ENCODE peak calls at places on chromosomes 13 and 19, in eight cellular contexts. One of them, this sample, is unnamed. For H3K36me3, the result is how much of the 10 kb centered on the place peaks cover.

GRCh38 chr13:106700007-106700950 is 132.3 kb upstream of the ARGLU1 start:
- DNase-seq in effector memory CD4-positive, alpha-beta T cell: no peak
- DNase-seq in neuronal stem cell: no peak
- DNase-seq in mammary epithelial cell: no peak
- DNase-seq in naive thymus-derived CD4-positive, alpha-beta T cell: no peak
- DNase-seq in CD4-positive, alpha-beta memory T cell: no peak
- DNase-seq in psoas muscle: no peak
- DNase-seq in lung: no peak
- DNase-seq in this sample: no peak

GRCh38 chr13:59513686-59514085 is 650.0 kb downstream of the DIAPH3 start:
- DNase-seq in effector memory CD4-positive, alpha-beta T cell: no peak
- DNase-seq in neuronal stem cell: no peak
- DNase-seq in mammary epithelial cell: no peak
- DNase-seq in naive thymus-derived CD4-positive, alpha-beta T cell: no peak
- DNase-seq in CD4-positive, alpha-beta memory T cell: no peak
- DNase-seq in psoas muscle: no peak
- DNase-seq in lung: no peak
- DNase-seq in this sample: no peak

GRCh38 chr19:1041835-1042685 is 2.2 kb downstream of the ABCA7 start:
- DNase-seq in effector memory CD4-positive, alpha-beta T cell: no peak
- DNase-seq in neuronal stem cell: no peak
- DNase-seq in mammary epithelial cell: no peak
- DNase-seq in naive thymus-derived CD4-positive, alpha-beta T cell: no peak
- DNase-seq in CD4-positive, alpha-beta memory T cell: no peak
- DNase-seq in psoas muscle: peak
- DNase-seq in lung: no peak
- DNase-seq in this sample: no peak

GRCh38 chr19:1453525-1454371 is 3.8 kb downstream of the APC2 start:
- DNase-seq in effector memory CD4-positive, alpha-beta T cell: no peak
- DNase-seq in neuronal stem cell: no peak
- DNase-seq in mammary epithelial cell: no peak
- DNase-seq in naive thymus-derived CD4-positive, alpha-beta T cell: no peak
- DNase-seq in CD4-positive, alpha-beta memory T cell: no peak
- DNase-seq in psoas muscle: no peak
- DNase-seq in lung: no peak
- DNase-seq in this sample: no peak

GRCh38 chr13:51769455-51770127 is 34.4 kb downstream of the DHRS12 start:
- DNase-seq in effector memory CD4-positive, alpha-beta T cell: no peak
- DNase-seq in neuronal stem cell: no peak
- DNase-seq in mammary epithelial cell: no peak
- DNase-seq in naive thymus-derived CD4-positive, alpha-beta T cell: no peak
- DNase-seq in CD4-positive, alpha-beta memory T cell: no peak
- DNase-seq in psoas muscle: peak
- DNase-seq in lung: no peak
- DNase-seq in this sample: no peak

GRCh38 chr13:93172109-93172508 is 54.5 kb upstream of the GPC6 start:
- DNase-seq in effector memory CD4-positive, alpha-beta T cell: no peak
- DNase-seq in neuronal stem cell: no peak
- DNase-seq in mammary epithelial cell: no peak
- DNase-seq in naive thymus-derived CD4-positive, alpha-beta T cell: no peak
- DNase-seq in CD4-positive, alpha-beta memory T cell: no peak
- DNase-seq in psoas muscle: no peak
- DNase-seq in lung: no peak
- DNase-seq in this sample: no peak

GRCh38 chr19:44998025-44998424 is 3.2 kb upstream of the RELB start:
- DNase-seq in effector memory CD4-positive, alpha-beta T cell: no peak
- DNase-seq in neuronal stem cell: no peak
- DNase-seq in mammary epithelial cell: no peak
- DNase-seq in naive thymus-derived CD4-positive, alpha-beta T cell: no peak
- DNase-seq in CD4-positive, alpha-beta memory T cell: no peak
- DNase-seq in psoas muscle: no peak
- DNase-seq in lung: no peak
- DNase-seq in this sample: no peak

GRCh38 chr19:48363810-48364563 is at the start of the genes SYNGR4 and TMEM143:
- DNase-seq in effector memory CD4-positive, alpha-beta T cell: peak
- DNase-seq in neuronal stem cell: peak
- DNase-seq in mammary epithelial cell: peak
- DNase-seq in naive thymus-derived CD4-positive, alpha-beta T cell: peak
- DNase-seq in CD4-positive, alpha-beta memory T cell: peak
- DNase-seq in psoas muscle: peak
- DNase-seq in lung: peak
- DNase-seq in this sample: peak

GRCh38 chr13:73090116-73090811 is 31.5 kb downstream of the KLF5 start:
- DNase-seq in effector memory CD4-positive, alpha-beta T cell: no peak
- DNase-seq in neuronal stem cell: no peak
- DNase-seq in mammary epithelial cell: peak
- DNase-seq in naive thymus-derived CD4-positive, alpha-beta T cell: no peak
- DNase-seq in CD4-positive, alpha-beta memory T cell: no peak
- DNase-seq in psoas muscle: no peak
- DNase-seq in lung: peak
- DNase-seq in this sample: no peak

GRCh38 chr13:42967660-42968059 is 24.4 kb downstream of the EPSTI1 start:
- DNase-seq in effector memory CD4-positive, alpha-beta T cell: no peak
- DNase-seq in neuronal stem cell: no peak
- DNase-seq in mammary epithelial cell: no peak
- DNase-seq in naive thymus-derived CD4-positive, alpha-beta T cell: no peak
- DNase-seq in CD4-positive, alpha-beta memory T cell: no peak
- DNase-seq in psoas muscle: no peak
- DNase-seq in lung: no peak
- DNase-seq in this sample: no peak

GRCh38 chr13:30737511-30738342 is 2.4 kb downstream of the ALOX5AP start:
- DNase-seq in effector memory CD4-positive, alpha-beta T cell: no peak
- DNase-seq in neuronal stem cell: no peak
- DNase-seq in mammary epithelial cell: no peak
- DNase-seq in naive thymus-derived CD4-positive, alpha-beta T cell: no peak
- DNase-seq in CD4-positive, alpha-beta memory T cell: peak
- DNase-seq in psoas muscle: no peak
- DNase-seq in lung: no peak
- DNase-seq in this sample: no peak
- H3K27ac ChIP-seq in effector memory CD4-positive, alpha-beta T cell: peak
- H3K27ac ChIP-seq in neuronal stem cell: no peak
- H3K27ac ChIP-seq in mammary epithelial cell: no peak
- H3K27ac ChIP-seq in naive thymus-derived CD4-positive, alpha-beta T cell: peak
- H3K27ac ChIP-seq in CD4-positive, alpha-beta memory T cell: peak
- H3K27ac ChIP-seq in psoas muscle: no peak
- H3K27ac ChIP-seq in lung: peak
- H3K27ac ChIP-seq in this sample: peak

GRCh38 chr19:11115042-11115441 is 25.8 kb downstream of the LDLR start:
- DNase-seq in effector memory CD4-positive, alpha-beta T cell: no peak
- DNase-seq in neuronal stem cell: no peak
- DNase-seq in mammary epithelial cell: no peak
- DNase-seq in naive thymus-derived CD4-positive, alpha-beta T cell: no peak
- DNase-seq in CD4-positive, alpha-beta memory T cell: no peak
- DNase-seq in psoas muscle: no peak
- DNase-seq in lung: no peak
- DNase-seq in this sample: no peak

GRCh38 chr19:11111771-11112144 is 22.5 kb downstream of the LDLR start:
- DNase-seq in effector memory CD4-positive, alpha-beta T cell: no peak
- DNase-seq in neuronal stem cell: no peak
- DNase-seq in mammary epithelial cell: no peak
- DNase-seq in naive thymus-derived CD4-positive, alpha-beta T cell: no peak
- DNase-seq in CD4-positive, alpha-beta memory T cell: no peak
- DNase-seq in psoas muscle: no peak
- DNase-seq in lung: no peak
- DNase-seq in this sample: no peak

GRCh38 chr19:11113140-11113708 is 24.0 kb downstream of the LDLR start:
- DNase-seq in effector memory CD4-positive, alpha-beta T cell: no peak
- DNase-seq in neuronal stem cell: no peak
- DNase-seq in mammary epithelial cell: no peak
- DNase-seq in naive thymus-derived CD4-positive, alpha-beta T cell: no peak
- DNase-seq in CD4-positive, alpha-beta memory T cell: no peak
- DNase-seq in psoas muscle: no peak
- DNase-seq in lung: no peak
- DNase-seq in this sample: no peak

GRCh38 chr19:11115895-11116446 is 26.7 kb downstream of the LDLR start:
- DNase-seq in effector memory CD4-positive, alpha-beta T cell: no peak
- DNase-seq in neuronal stem cell: no peak
- DNase-seq in mammary epithelial cell: no peak
- DNase-seq in naive thymus-derived CD4-positive, alpha-beta T cell: no peak
- DNase-seq in CD4-positive, alpha-beta memory T cell: no peak
- DNase-seq in psoas muscle: no peak
- DNase-seq in lung: no peak
- DNase-seq in this sample: no peak

DNA sequence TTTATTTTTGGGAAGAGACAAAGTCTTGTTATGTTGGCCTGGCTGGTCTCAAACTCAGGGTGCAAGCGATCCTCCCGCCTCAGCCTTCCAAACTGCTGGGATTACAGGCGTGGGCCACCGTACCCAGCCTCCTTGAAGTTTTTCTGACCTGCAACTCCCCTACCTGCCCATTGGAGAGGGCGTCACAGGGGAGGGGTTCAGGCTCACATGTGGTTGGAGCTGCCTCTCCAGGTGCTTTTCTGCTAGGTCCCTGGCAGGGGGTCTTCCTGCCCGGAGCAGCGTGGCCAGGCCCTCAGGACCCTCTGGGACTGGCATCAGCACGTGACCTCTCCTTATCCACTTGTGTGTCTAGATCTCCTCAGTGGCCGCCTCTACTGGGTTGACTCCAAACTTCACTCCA is 27.2 kb downstream of the LDLR start:
- DNase-seq in effector memory CD4-positive, alpha-beta T cell: no peak
- DNase-seq in neuronal stem cell: no peak
- DNase-seq in mammary epithelial cell: no peak
- DNase-seq in naive thymus-derived CD4-positive, alpha-beta T cell: no peak
- DNase-seq in CD4-positive, alpha-beta memory T cell: no peak
- DNase-seq in psoas muscle: no peak
- DNase-seq in lung: no peak
- DNase-seq in this sample: no peak
- H3K36me3 ChIP-seq in effector memory CD4-positive, alpha-beta T cell: half or more
- H3K36me3 ChIP-seq in neuronal stem cell: half or more
- H3K36me3 ChIP-seq in mammary epithelial cell: half or more
- H3K36me3 ChIP-seq in naive thymus-derived CD4-positive, alpha-beta T cell: under half
- H3K36me3 ChIP-seq in CD4-positive, alpha-beta memory T cell: under half
- H3K36me3 ChIP-seq in psoas muscle: half or more
- H3K36me3 ChIP-seq in lung: half or more
- H3K36me3 ChIP-seq in this sample: half or more

GRCh38 chr19:36748431-36749275 is 24.0 kb downstream of the ZNF850 start:
- DNase-seq in effector memory CD4-positive, alpha-beta T cell: no peak
- DNase-seq in neuronal stem cell: no peak
- DNase-seq in mammary epithelial cell: no peak
- DNase-seq in naive thymus-derived CD4-positive, alpha-beta T cell: no peak
- DNase-seq in CD4-positive, alpha-beta memory T cell: peak
- DNase-seq in psoas muscle: no peak
- DNase-seq in lung: no peak
- DNase-seq in this sample: no peak

GRCh38 chr19:36745870-36746269 is 26.7 kb downstream of the ZNF850 start:
- DNase-seq in effector memory CD4-positive, alpha-beta T cell: no peak
- DNase-seq in neuronal stem cell: no peak
- DNase-seq in mammary epithelial cell: peak
- DNase-seq in naive thymus-derived CD4-positive, alpha-beta T cell: no peak
- DNase-seq in CD4-positive, alpha-beta memory T cell: no peak
- DNase-seq in psoas muscle: no peak
- DNase-seq in lung: no peak
- DNase-seq in this sample: no peak

GRCh38 chr19:36747750-36748149 is 24.9 kb downstream of the ZNF850 start:
- DNase-seq in effector memory CD4-positive, alpha-beta T cell: no peak
- DNase-seq in neuronal stem cell: no peak
- DNase-seq in mammary epithelial cell: no peak
- DNase-seq in naive thymus-derived CD4-positive, alpha-beta T cell: no peak
- DNase-seq in CD4-positive, alpha-beta memory T cell: no peak
- DNase-seq in psoas muscle: no peak
- DNase-seq in lung: no peak
- DNase-seq in this sample: no peak

DNA sequence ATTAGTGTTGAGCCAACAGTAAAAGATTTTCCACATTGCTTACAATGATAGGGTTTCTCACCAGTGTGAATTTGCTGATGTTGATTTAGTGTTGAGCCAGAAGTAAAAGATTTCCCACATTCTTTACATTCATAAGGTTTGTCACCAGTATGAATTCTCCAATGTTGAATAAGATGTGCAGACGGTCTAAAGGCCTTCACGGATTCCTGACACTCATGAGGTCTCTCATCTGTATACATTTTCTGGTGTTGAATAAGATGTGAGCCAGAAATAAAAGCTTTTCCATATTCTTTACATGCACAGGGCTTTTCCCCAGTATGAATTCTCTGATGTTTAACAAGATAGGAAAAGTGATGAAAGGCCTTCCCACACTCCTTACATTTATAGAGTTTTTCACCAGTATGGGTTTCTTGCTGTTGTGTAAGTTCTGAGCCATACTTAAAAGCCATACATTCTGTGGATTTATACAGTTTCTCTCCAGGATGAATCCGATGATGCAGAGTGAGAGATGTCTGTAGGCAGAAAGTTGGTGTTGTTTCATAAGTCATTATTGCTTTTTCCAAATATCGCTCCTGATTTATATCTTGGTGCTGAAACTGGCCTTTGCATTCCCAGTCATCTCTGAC is 22.4 kb downstream of the ZNF850 start:
- DNase-seq in effector memory CD4-positive, alpha-beta T cell: no peak
- DNase-seq in neuronal stem cell: no peak
- DNase-seq in mammary epithelial cell: no peak
- DNase-seq in naive thymus-derived CD4-positive, alpha-beta T cell: no peak
- DNase-seq in CD4-positive, alpha-beta memory T cell: no peak
- DNase-seq in psoas muscle: no peak
- DNase-seq in lung: no peak
- DNase-seq in this sample: no peak
- H3K4me3 ChIP-seq in effector memory CD4-positive, alpha-beta T cell: no peak
- H3K4me3 ChIP-seq in neuronal stem cell: no peak
- H3K4me3 ChIP-seq in mammary epithelial cell: no peak
- H3K4me3 ChIP-seq in naive thymus-derived CD4-positive, alpha-beta T cell: peak
- H3K4me3 ChIP-seq in CD4-positive, alpha-beta memory T cell: no peak
- H3K4me3 ChIP-seq in psoas muscle: no peak
- H3K4me3 ChIP-seq in lung: no peak
- H3K4me3 ChIP-seq in this sample: peak

DNA sequence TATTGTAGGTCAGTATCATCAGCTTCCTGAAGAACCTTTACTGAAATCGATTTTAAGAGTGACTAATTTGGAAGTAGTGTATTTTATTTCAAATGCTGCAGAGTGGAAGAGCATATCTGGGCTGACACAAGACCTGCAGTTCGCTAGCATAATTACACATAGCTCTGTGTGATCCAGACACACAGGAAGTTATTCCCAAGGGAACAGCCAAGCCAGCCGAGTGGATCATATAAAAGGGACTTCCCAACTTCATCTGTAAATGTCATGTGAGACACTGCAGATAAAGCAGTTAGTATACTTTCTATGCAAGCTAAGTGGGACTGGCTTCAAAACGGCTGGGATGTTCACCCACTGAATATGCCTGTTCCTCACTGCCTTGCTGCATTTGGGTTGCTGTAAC is 760.4 kb downstream of the SLITRK1 start:
- DNase-seq in effector memory CD4-positive, alpha-beta T cell: no peak
- DNase-seq in neuronal stem cell: no peak
- DNase-seq in mammary epithelial cell: no peak
- DNase-seq in naive thymus-derived CD4-positive, alpha-beta T cell: no peak
- DNase-seq in CD4-positive, alpha-beta memory T cell: no peak
- DNase-seq in psoas muscle: no peak
- DNase-seq in lung: no peak
- DNase-seq in this sample: no peak
- H3K27ac ChIP-seq in effector memory CD4-positive, alpha-beta T cell: no peak
- H3K27ac ChIP-seq in neuronal stem cell: no peak
- H3K27ac ChIP-seq in mammary epithelial cell: no peak
- H3K27ac ChIP-seq in naive thymus-derived CD4-positive, alpha-beta T cell: no peak
- H3K27ac ChIP-seq in CD4-positive, alpha-beta memory T cell: no peak
- H3K27ac ChIP-seq in psoas muscle: no peak
- H3K27ac ChIP-seq in lung: no peak
- H3K27ac ChIP-seq in this sample: no peak

GRCh38 chr19:39471756-39472536 is 8.7 kb upstream of the TIMM50 start:
- DNase-seq in effector memory CD4-positive, alpha-beta T cell: no peak
- DNase-seq in neuronal stem cell: no peak
- DNase-seq in mammary epithelial cell: no peak
- DNase-seq in naive thymus-derived CD4-positive, alpha-beta T cell: no peak
- DNase-seq in CD4-positive, alpha-beta memory T cell: no peak
- DNase-seq in psoas muscle: no peak
- DNase-seq in lung: no peak
- DNase-seq in this sample: no peak
- H3K36me3 ChIP-seq in effector memory CD4-positive, alpha-beta T cell: half or more
- H3K36me3 ChIP-seq in neuronal stem cell: half or more
- H3K36me3 ChIP-seq in mammary epithelial cell: under half
- H3K36me3 ChIP-seq in naive thymus-derived CD4-positive, alpha-beta T cell: under half
- H3K36me3 ChIP-seq in CD4-positive, alpha-beta memory T cell: half or more
- H3K36me3 ChIP-seq in psoas muscle: half or more
- H3K36me3 ChIP-seq in lung: half or more
- H3K36me3 ChIP-seq in this sample: half or more

This sample was measured in esophagus squamous epithelium.